ENCODE peak calls at places on chromosomes 11 and 22, in four cellular contexts. One of them, this sample, is unnamed.

GRCh38 chr11:43830928-43831440 is 49.6 kb upstream of the ALKBH3 start:
- DNase-seq in fibroblast of pulmonary artery: peak
- DNase-seq in left ventricle myocardium inferior: no peak
- DNase-seq in fibroblast of lung: peak
- DNase-seq in this sample: peak

GRCh38 chr11:8545698-8546366 is 48.2 kb downstream of the STK33 start:
- DNase-seq in fibroblast of pulmonary artery: no peak
- DNase-seq in left ventricle myocardium inferior: no peak
- DNase-seq in fibroblast of lung: no peak
- DNase-seq in this sample: peak

GRCh38 chr11:77081381-77081851 is 14.6 kb downstream of the CAPN5 start:
- DNase-seq in fibroblast of pulmonary artery: no peak
- DNase-seq in left ventricle myocardium inferior: no peak
- DNase-seq in fibroblast of lung: no peak
- DNase-seq in this sample: no peak

GRCh38 chr22:28217277-28217676 is 298.2 kb upstream of the PITPNB start:
- DNase-seq in fibroblast of pulmonary artery: no peak
- DNase-seq in left ventricle myocardium inferior: no peak
- DNase-seq in fibroblast of lung: no peak
- DNase-seq in this sample: no peak

GRCh38 chr22:30305519-30305905 is 16.2 kb upstream of the CASTOR1 start:
- DNase-seq in fibroblast of pulmonary artery: peak
- DNase-seq in left ventricle myocardium inferior: peak
- DNase-seq in fibroblast of lung: no peak
- DNase-seq in this sample: no peak

GRCh38 chr11:1435820-1436467 is 46.2 kb downstream of the BRSK2 start:
- DNase-seq in fibroblast of pulmonary artery: no peak
- DNase-seq in left ventricle myocardium inferior: no peak
- DNase-seq in fibroblast of lung: no peak
- DNase-seq in this sample: no peak

GRCh38 chr11:100550910-100551309 is 136.2 kb upstream of the ARHGAP42 start:
- DNase-seq in fibroblast of pulmonary artery: no peak
- DNase-seq in left ventricle myocardium inferior: no peak
- DNase-seq in fibroblast of lung: no peak
- DNase-seq in this sample: no peak

GRCh38 chr11:127230392-127230791 is 229.8 kb upstream of the KIRREL3 start:
- DNase-seq in fibroblast of pulmonary artery: no peak
- DNase-seq in left ventricle myocardium inferior: no peak
- DNase-seq in fibroblast of lung: no peak
- DNase-seq in this sample: no peak

GRCh38 chr22:26474687-26475086 is 8.9 kb downstream of the HPS4 start:
- DNase-seq in fibroblast of pulmonary artery: no peak
- DNase-seq in left ventricle myocardium inferior: no peak
- DNase-seq in fibroblast of lung: no peak
- DNase-seq in this sample: peak

GRCh38 chr11:62881579-62882427 is 1.1 kb downstream of the SLC3A2 start:
- DNase-seq in fibroblast of pulmonary artery: peak
- DNase-seq in left ventricle myocardium inferior: peak
- DNase-seq in fibroblast of lung: peak
- DNase-seq in this sample: peak

GRCh38 chr11:67448220-67448609 is 4.3 kb downstream of the GPR152 start:
- DNase-seq in fibroblast of pulmonary artery: no peak
- DNase-seq in left ventricle myocardium inferior: no peak
- DNase-seq in fibroblast of lung: no peak
- DNase-seq in this sample: no peak

GRCh38 chr11:15800121-15800800 is 556.1 kb downstream of the SOX6 start:
- DNase-seq in fibroblast of pulmonary artery: peak
- DNase-seq in left ventricle myocardium inferior: peak
- DNase-seq in fibroblast of lung: peak
- DNase-seq in this sample: peak

GRCh38 chr22:48379371-48379770 is 1448.3 kb downstream of the BRD1 start:
- DNase-seq in fibroblast of pulmonary artery: no peak
- DNase-seq in left ventricle myocardium inferior: no peak
- DNase-seq in fibroblast of lung: no peak
- DNase-seq in this sample: no peak

GRCh38 chr11:62487698-62488551 is 58.7 kb downstream of the AHNAK start:
- DNase-seq in fibroblast of pulmonary artery: no peak
- DNase-seq in left ventricle myocardium inferior: no peak
- DNase-seq in fibroblast of lung: peak
- DNase-seq in this sample: no peak

GRCh38 chr11:75328426-75329277 is 22.8 kb downstream of the ARRB1 start:
- DNase-seq in fibroblast of pulmonary artery: peak
- DNase-seq in left ventricle myocardium inferior: peak
- DNase-seq in fibroblast of lung: peak
- DNase-seq in this sample: peak

GRCh38 chr22:46446799-46447198 is 90.6 kb downstream of the CELSR1 start:
- DNase-seq in fibroblast of pulmonary artery: peak
- DNase-seq in left ventricle myocardium inferior: no peak
- DNase-seq in fibroblast of lung: no peak
- DNase-seq in this sample: no peak

GRCh38 chr11:65393513-65394079 is 7.2 kb downstream of the FRMD8 start:
- DNase-seq in fibroblast of pulmonary artery: no peak
- DNase-seq in left ventricle myocardium inferior: no peak
- DNase-seq in fibroblast of lung: no peak
- DNase-seq in this sample: no peak

GRCh38 chr11:69644071-69644961 is 3.4 kb downstream of the CCND1 start:
- DNase-seq in fibroblast of pulmonary artery: peak
- DNase-seq in left ventricle myocardium inferior: peak
- DNase-seq in fibroblast of lung: peak
- DNase-seq in this sample: peak

GRCh38 chr22:35446365-35446764 is 46.4 kb downstream of the MCM5 start:
- DNase-seq in fibroblast of pulmonary artery: peak
- DNase-seq in left ventricle myocardium inferior: no peak
- DNase-seq in fibroblast of lung: peak
- DNase-seq in this sample: peak

GRCh38 chr22:30433227-30433626 is 7.7 kb downstream of the MTFP1 start:
- DNase-seq in fibroblast of pulmonary artery: no peak
- DNase-seq in left ventricle myocardium inferior: no peak
- DNase-seq in fibroblast of lung: no peak
- DNase-seq in this sample: no peak

GRCh38 chr11:2776351-2777061 is 76.7 kb upstream of the KCNQ1OT1 start:
- DNase-seq in fibroblast of pulmonary artery: no peak
- DNase-seq in left ventricle myocardium inferior: no peak
- DNase-seq in fibroblast of lung: no peak
- DNase-seq in this sample: no peak

GRCh38 chr11:33732176-33732575 is 4.0 kb downstream of the CD59 start:
- DNase-seq in fibroblast of pulmonary artery: no peak
- DNase-seq in left ventricle myocardium inferior: no peak
- DNase-seq in fibroblast of lung: no peak
- DNase-seq in this sample: no peak

GRCh38 chr22:38733329-38734202 is 22.2 kb downstream of the SUN2 start:
- DNase-seq in fibroblast of pulmonary artery: peak
- DNase-seq in left ventricle myocardium inferior: peak
- DNase-seq in fibroblast of lung: peak
- DNase-seq in this sample: peak

GRCh38 chr11:119056397-119056999 is 507 bp downstream of the HYOU1 start:
- DNase-seq in fibroblast of pulmonary artery: no peak
- DNase-seq in left ventricle myocardium inferior: no peak
- DNase-seq in fibroblast of lung: no peak
- DNase-seq in this sample: peak

GRCh38 chr11:40188848-40189247 is 1270.6 kb downstream of the LRRC4C start:
- DNase-seq in fibroblast of pulmonary artery: no peak
- DNase-seq in left ventricle myocardium inferior: no peak
- DNase-seq in fibroblast of lung: no peak
- DNase-seq in this sample: peak

GRCh38 chr11:109304159-109304558 is 117.8 kb upstream of the C11orf87 start:
- DNase-seq in fibroblast of pulmonary artery: peak
- DNase-seq in left ventricle myocardium inferior: no peak
- DNase-seq in fibroblast of lung: no peak
- DNase-seq in this sample: peak

GRCh38 chr22:43267332-43267731 is 75.8 kb downstream of the SCUBE1 start:
- DNase-seq in fibroblast of pulmonary artery: no peak
- DNase-seq in left ventricle myocardium inferior: no peak
- DNase-seq in fibroblast of lung: no peak
- DNase-seq in this sample: no peak

DNA sequence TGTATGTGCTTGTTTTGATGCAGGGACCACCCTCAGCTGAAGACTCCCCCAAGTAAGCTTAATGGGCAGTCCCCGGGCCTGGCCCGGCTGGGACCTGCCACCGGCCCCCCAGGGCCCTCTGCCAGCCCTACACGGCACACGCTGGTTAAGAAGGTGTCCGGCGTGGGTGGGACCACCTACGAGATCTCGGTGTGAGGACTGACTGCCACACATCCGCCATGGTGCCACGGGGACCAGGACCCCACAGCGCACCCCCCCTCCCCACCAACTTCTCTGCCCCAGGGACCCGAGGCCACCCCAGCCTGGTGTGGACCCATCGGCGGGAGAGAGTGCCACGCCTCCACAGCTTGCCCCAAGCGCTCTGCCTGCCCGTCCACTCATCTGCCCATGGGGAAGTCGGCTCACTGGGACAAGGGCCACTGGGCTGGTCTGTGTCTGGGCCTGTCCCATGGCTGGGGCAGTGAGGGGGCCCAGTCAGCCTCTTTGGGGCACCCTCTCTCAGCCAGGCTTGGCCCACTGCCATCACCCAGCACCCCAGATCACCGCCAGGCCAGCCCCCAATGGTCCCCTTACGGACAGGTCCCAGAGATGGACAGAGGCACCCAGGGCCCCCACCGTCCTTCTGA is 5.5 kb downstream of the CCDC188 start:
- DNase-seq in fibroblast of pulmonary artery: no peak
- DNase-seq in left ventricle myocardium inferior: no peak
- DNase-seq in fibroblast of lung: no peak
- DNase-seq in this sample: no peak
- TF ChIP-seq CTCF in fibroblast of pulmonary artery: no peak
- TF ChIP-seq CTCF in left ventricle myocardium inferior: no peak
- TF ChIP-seq CTCF in fibroblast of lung: no peak
- TF ChIP-seq CTCF in this sample: no peak

GRCh38 chr11:134278356-134278755 is 2.2 kb downstream of the GLB1L3 start:
- DNase-seq in fibroblast of pulmonary artery: no peak
- DNase-seq in left ventricle myocardium inferior: no peak
- DNase-seq in fibroblast of lung: no peak
- DNase-seq in this sample: no peak

GRCh38 chr11:134277176-134278001 is 1.2 kb downstream of the GLB1L3 start:
- DNase-seq in fibroblast of pulmonary artery: no peak
- DNase-seq in left ventricle myocardium inferior: no peak
- DNase-seq in fibroblast of lung: no peak
- DNase-seq in this sample: peak

GRCh38 chr11:134275188-134275533 is 1.0 kb upstream of the GLB1L3 start:
- DNase-seq in fibroblast of pulmonary artery: no peak
- DNase-seq in left ventricle myocardium inferior: no peak
- DNase-seq in fibroblast of lung: no peak
- DNase-seq in this sample: no peak

GRCh38 chr11:134275534-134276395 is at the start of gene GLB1L3:
- DNase-seq in fibroblast of pulmonary artery: no peak
- DNase-seq in left ventricle myocardium inferior: no peak
- DNase-seq in fibroblast of lung: peak
- DNase-seq in this sample: peak

GRCh38 chr11:134276396-134277175 is 407 bp downstream of the GLB1L3 start:
- DNase-seq in fibroblast of pulmonary artery: no peak
- DNase-seq in left ventricle myocardium inferior: no peak
- DNase-seq in fibroblast of lung: no peak
- DNase-seq in this sample: no peak
- H3K4me3 ChIP-seq in fibroblast of pulmonary artery: no peak
- H3K4me3 ChIP-seq in left ventricle myocardium inferior: peak
- H3K4me3 ChIP-seq in fibroblast of lung: no peak
- H3K4me3 ChIP-seq in this sample: peak

DNA sequence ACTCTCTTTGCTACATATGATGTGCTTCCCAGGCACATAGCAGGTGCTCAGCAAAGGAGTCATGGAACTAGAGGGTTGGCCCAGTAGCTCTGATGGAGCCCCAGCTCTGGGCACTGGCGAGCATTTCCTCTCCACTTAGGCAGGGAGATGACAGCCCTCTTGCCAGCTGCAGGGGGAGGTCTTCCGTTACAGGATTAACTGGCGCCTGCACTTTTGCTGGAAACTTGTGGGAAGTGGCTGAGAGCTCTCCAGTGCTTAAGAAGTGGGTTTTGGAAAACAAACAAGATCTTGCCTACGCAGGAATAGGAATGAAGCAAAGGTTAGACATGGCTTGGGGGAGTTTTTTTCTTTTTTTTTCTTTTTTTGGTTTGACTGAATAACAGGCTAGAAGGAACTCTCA is 75.5 kb downstream of the MICAL2 start:
- DNase-seq in fibroblast of pulmonary artery: peak
- DNase-seq in left ventricle myocardium inferior: no peak
- DNase-seq in fibroblast of lung: peak
- DNase-seq in this sample: no peak
- TF ChIP-seq CTCF in fibroblast of pulmonary artery: no peak
- TF ChIP-seq CTCF in left ventricle myocardium inferior: no peak
- TF ChIP-seq CTCF in fibroblast of lung: peak
- TF ChIP-seq CTCF in this sample: no peak

GRCh38 chr11:64000026-64000739 is 13.9 kb downstream of the OTUB1 start:
- DNase-seq in fibroblast of pulmonary artery: peak
- DNase-seq in left ventricle myocardium inferior: peak
- DNase-seq in fibroblast of lung: peak
- DNase-seq in this sample: peak
- H3K4me3 ChIP-seq in fibroblast of pulmonary artery: peak
- H3K4me3 ChIP-seq in left ventricle myocardium inferior: peak
- H3K4me3 ChIP-seq in fibroblast of lung: no peak
- H3K4me3 ChIP-seq in this sample: peak

GRCh38 chr22:17268501-17269223 is 49.4 kb upstream of the ADA2 start:
- DNase-seq in fibroblast of pulmonary artery: no peak
- DNase-seq in left ventricle myocardium inferior: no peak
- DNase-seq in fibroblast of lung: no peak
- DNase-seq in this sample: no peak
- TF ChIP-seq CTCF in fibroblast of pulmonary artery: no peak
- TF ChIP-seq CTCF in left ventricle myocardium inferior: peak
- TF ChIP-seq CTCF in fibroblast of lung: peak
- TF ChIP-seq CTCF in this sample: no peak

GRCh38 chr22:37192741-37193140 is 4.7 kb upstream of the C1QTNF6 start:
- DNase-seq in fibroblast of pulmonary artery: no peak
- DNase-seq in left ventricle myocardium inferior: no peak
- DNase-seq in fibroblast of lung: no peak
- DNase-seq in this sample: no peak
- H3K4me3 ChIP-seq in fibroblast of pulmonary artery: no peak
- H3K4me3 ChIP-seq in left ventricle myocardium inferior: no peak
- H3K4me3 ChIP-seq in fibroblast of lung: no peak
- H3K4me3 ChIP-seq in this sample: no peak

DNA sequence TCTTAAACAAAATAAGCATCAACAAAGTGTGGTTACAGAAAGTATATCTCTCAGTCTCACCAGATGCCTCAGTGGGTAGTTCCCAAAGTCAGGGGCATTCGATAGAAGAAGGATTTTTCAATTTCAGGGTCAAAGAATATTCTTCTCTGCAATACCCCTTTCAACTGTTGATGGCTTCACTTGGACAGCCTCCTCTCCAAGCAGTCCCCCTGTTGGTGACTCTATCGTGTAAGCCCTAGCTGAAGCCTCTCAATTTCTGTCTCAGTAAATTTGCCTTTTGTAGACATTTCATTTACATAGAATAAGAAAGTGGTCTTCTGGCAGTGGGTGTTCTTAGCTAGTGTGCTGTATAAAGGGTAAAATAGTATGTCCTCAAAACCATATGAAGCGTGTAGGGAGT is 11.3 kb upstream of the CCDC83 start:
- DNase-seq in fibroblast of pulmonary artery: no peak
- DNase-seq in left ventricle myocardium inferior: no peak
- DNase-seq in fibroblast of lung: no peak
- DNase-seq in this sample: no peak
- TF ChIP-seq CTCF in fibroblast of pulmonary artery: no peak
- TF ChIP-seq CTCF in left ventricle myocardium inferior: no peak
- TF ChIP-seq CTCF in fibroblast of lung: no peak
- TF ChIP-seq CTCF in this sample: no peak

GRCh38 chr11:7515544-7515943 is 1.7 kb downstream of the PPFIBP2 start:
- DNase-seq in fibroblast of pulmonary artery: no peak
- DNase-seq in left ventricle myocardium inferior: no peak
- DNase-seq in fibroblast of lung: no peak
- DNase-seq in this sample: no peak
- H3K4me3 ChIP-seq in fibroblast of pulmonary artery: no peak
- H3K4me3 ChIP-seq in left ventricle myocardium inferior: no peak
- H3K4me3 ChIP-seq in fibroblast of lung: no peak
- H3K4me3 ChIP-seq in this sample: no peak